ENCODE peak calls at places on chromosomes 2 and 18, in six cellular contexts. One of them, this sample, is unnamed.

GRCh38 chr2:64551851-64552250 is 27.7 kb downstream of the AFTPH start:
- DNase-seq in SK-N-SH: no peak
- DNase-seq in HCT116: no peak
- DNase-seq in Panc1: no peak
- DNase-seq in GM23338: no peak
- DNase-seq in A549: no peak
- DNase-seq in this sample: no peak

GRCh38 chr2:75548036-75548573 is 12.6 kb downstream of the EVA1A start:
- DNase-seq in Panc1: no peak
- DNase-seq in HCT116: no peak
- DNase-seq in SK-N-SH: no peak
- DNase-seq in GM23338: no peak
- DNase-seq in A549: no peak
- DNase-seq in this sample: no peak

GRCh38 chr2:158499383-158499782 is 42.6 kb downstream of the PKP4 start:
- DNase-seq in GM23338: no peak
- DNase-seq in SK-N-SH: peak; percentile 48
- DNase-seq in Panc1: no peak
- DNase-seq in HCT116: no peak
- DNase-seq in A549: no peak
- DNase-seq in this sample: no peak

GRCh38 chr2:43136862-43137261 is 89.5 kb downstream of the ZFP36L2 start:
- DNase-seq in A549: no peak
- DNase-seq in Panc1: no peak
- DNase-seq in HCT116: no peak
- DNase-seq in GM23338: no peak
- DNase-seq in SK-N-SH: peak; percentile 32
- DNase-seq in this sample: no peak

GRCh38 chr2:188786368-188786781 is 187.8 kb upstream of the COL3A1 start:
- DNase-seq in GM23338: no peak
- DNase-seq in Panc1: no peak
- DNase-seq in A549: peak; percentile 40
- DNase-seq in HCT116: peak; percentile 12
- DNase-seq in SK-N-SH: no peak
- DNase-seq in this sample: no peak

GRCh38 chr2:106931742-106932335 is 45.9 kb upstream of the ST6GAL2 start:
- DNase-seq in GM23338: no peak
- DNase-seq in SK-N-SH: no peak
- DNase-seq in Panc1: no peak
- DNase-seq in A549: no peak
- DNase-seq in HCT116: no peak
- DNase-seq in this sample: no peak

GRCh38 chr18:45335644-45336043 is 279.6 kb upstream of the SLC14A2 start:
- DNase-seq in A549: no peak
- DNase-seq in GM23338: no peak
- DNase-seq in HCT116: no peak
- DNase-seq in Panc1: no peak
- DNase-seq in SK-N-SH: no peak
- DNase-seq in this sample: no peak

GRCh38 chr18:39453882-39454281 is 1888.3 kb upstream of the CELF4 start:
- DNase-seq in HCT116: no peak
- DNase-seq in Panc1: no peak
- DNase-seq in A549: no peak
- DNase-seq in SK-N-SH: no peak
- DNase-seq in GM23338: no peak
- DNase-seq in this sample: no peak

GRCh38 chr2:182972548-182972942 is 65.7 kb downstream of the NCKAP1 start:
- DNase-seq in SK-N-SH: no peak
- DNase-seq in HCT116: no peak
- DNase-seq in Panc1: no peak
- DNase-seq in A549: no peak
- DNase-seq in GM23338: no peak
- DNase-seq in this sample: no peak

GRCh38 chr2:123870877-123871276 is 154.2 kb upstream of the CNTNAP5 start:
- DNase-seq in A549: no peak
- DNase-seq in HCT116: no peak
- DNase-seq in Panc1: no peak
- DNase-seq in GM23338: peak; percentile 7
- DNase-seq in SK-N-SH: no peak
- DNase-seq in this sample: no peak

GRCh38 chr2:210553371-210553770 is 3.0 kb upstream of the CPS1 start:
- DNase-seq in A549: peak; percentile 15
- DNase-seq in GM23338: no peak
- DNase-seq in SK-N-SH: no peak
- DNase-seq in HCT116: no peak
- DNase-seq in Panc1: no peak
- DNase-seq in this sample: no peak

GRCh38 chr18:75341267-75341666 is 86.2 kb downstream of the SMIM21 start:
- DNase-seq in SK-N-SH: no peak
- DNase-seq in Panc1: no peak
- DNase-seq in A549: no peak
- DNase-seq in GM23338: no peak
- DNase-seq in HCT116: no peak
- DNase-seq in this sample: no peak

GRCh38 chr18:50051288-50051687 is 143.7 kb downstream of the MYO5B start:
- DNase-seq in HCT116: no peak
- DNase-seq in SK-N-SH: no peak
- DNase-seq in GM23338: peak; percentile 49
- DNase-seq in A549: peak; percentile 13
- DNase-seq in Panc1: no peak
- DNase-seq in this sample: no peak

GRCh38 chr18:43934322-43935050 is 657.2 kb upstream of the SYT4 start:
- DNase-seq in HCT116: no peak
- DNase-seq in A549: no peak
- DNase-seq in GM23338: no peak
- DNase-seq in SK-N-SH: no peak
- DNase-seq in Panc1: no peak
- DNase-seq in this sample: no peak

GRCh38 chr2:157725856-157726255 is 97.2 kb upstream of the ACVR1C start:
- DNase-seq in Panc1: no peak
- DNase-seq in SK-N-SH: no peak
- DNase-seq in GM23338: no peak
- DNase-seq in HCT116: no peak
- DNase-seq in A549: no peak
- DNase-seq in this sample: no peak

GRCh38 chr2:141810148-141810547 is 320.7 kb downstream of the LRP1B start:
- DNase-seq in HCT116: no peak
- DNase-seq in SK-N-SH: no peak
- DNase-seq in GM23338: no peak
- DNase-seq in Panc1: no peak
- DNase-seq in A549: no peak
- DNase-seq in this sample: no peak

GRCh38 chr2:233261819-233262555 is 10.5 kb downstream of the ATG16L1 start:
- DNase-seq in SK-N-SH: no peak
- DNase-seq in A549: no peak
- DNase-seq in Panc1: no peak
- DNase-seq in GM23338: no peak
- DNase-seq in HCT116: no peak
- DNase-seq in this sample: no peak

GRCh38 chr2:181742908-181743722 is 62.8 kb upstream of the NEUROD1 start:
- DNase-seq in HCT116: peak; percentile 68
- DNase-seq in GM23338: peak; percentile 60
- DNase-seq in A549: peak; percentile 65
- DNase-seq in SK-N-SH: peak; percentile 35
- DNase-seq in Panc1: peak; percentile 47
- DNase-seq in this sample: peak; percentile 5

GRCh38 chr2:238596571-238597551 is 170.1 kb downstream of the ASB1 start:
- DNase-seq in A549: peak; percentile 95
- DNase-seq in GM23338: no peak
- DNase-seq in SK-N-SH: no peak
- DNase-seq in Panc1: peak; percentile 68
- DNase-seq in HCT116: peak; percentile 89
- DNase-seq in this sample: no peak

GRCh38 chr2:187988348-187988747 is 303.3 kb upstream of the GULP1 start:
- DNase-seq in A549: no peak
- DNase-seq in HCT116: no peak
- DNase-seq in GM23338: peak; percentile 64
- DNase-seq in Panc1: no peak
- DNase-seq in SK-N-SH: no peak
- DNase-seq in this sample: no peak

GRCh38 chr2:182167882-182168281 is 182.2 kb downstream of the PPP1R1C start:
- DNase-seq in Panc1: no peak
- DNase-seq in GM23338: no peak
- DNase-seq in SK-N-SH: no peak
- DNase-seq in A549: no peak
- DNase-seq in HCT116: no peak
- DNase-seq in this sample: no peak

GRCh38 chr2:79960035-79960725 is 344.4 kb downstream of the LRRTM1 start:
- DNase-seq in SK-N-SH: no peak
- DNase-seq in HCT116: no peak
- DNase-seq in Panc1: no peak
- DNase-seq in A549: no peak
- DNase-seq in GM23338: no peak
- DNase-seq in this sample: no peak

GRCh38 chr2:203685789-203686433 is 20.5 kb upstream of the CD28 start:
- DNase-seq in Panc1: no peak
- DNase-seq in A549: no peak
- DNase-seq in SK-N-SH: no peak
- DNase-seq in HCT116: no peak
- DNase-seq in GM23338: no peak
- DNase-seq in this sample: no peak

GRCh38 chr2:55902429-55902828 is 21.2 kb downstream of the EFEMP1 start:
- DNase-seq in SK-N-SH: no peak
- DNase-seq in A549: no peak
- DNase-seq in HCT116: no peak
- DNase-seq in Panc1: no peak
- DNase-seq in GM23338: no peak
- DNase-seq in this sample: no peak

GRCh38 chr2:197261808-197262226 is 48.8 kb downstream of the ANKRD44 start:
- DNase-seq in GM23338: no peak
- DNase-seq in SK-N-SH: peak; percentile 52
- DNase-seq in Panc1: no peak
- DNase-seq in A549: no peak
- DNase-seq in HCT116: no peak
- DNase-seq in this sample: no peak

GRCh38 chr2:238338710-238339394 is 18.5 kb downstream of the TRAF3IP1 start:
- DNase-seq in GM23338: peak; percentile 56
- DNase-seq in SK-N-SH: no peak
- DNase-seq in Panc1: no peak
- DNase-seq in HCT116: no peak
- DNase-seq in A549: no peak
- DNase-seq in this sample: no peak

DNA sequence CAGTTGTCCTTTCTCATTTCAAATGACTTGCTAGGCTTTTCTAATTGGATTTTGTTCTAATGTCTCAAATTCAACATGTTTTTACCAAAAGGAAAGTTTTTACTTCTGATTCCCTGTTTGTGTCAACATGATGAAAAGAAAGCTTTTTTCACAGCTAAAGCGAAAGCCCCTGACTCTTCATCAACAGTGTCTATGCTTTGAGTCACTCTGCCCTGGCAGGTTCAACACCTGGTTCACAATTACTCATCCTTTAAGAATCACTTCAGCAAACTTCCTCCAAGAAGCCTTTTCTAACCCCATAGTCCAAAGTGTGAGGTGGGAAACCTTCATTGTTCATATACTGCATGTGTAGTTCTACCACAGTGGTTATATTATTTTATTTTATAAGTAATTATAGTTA is 7.6 kb upstream of the DSG2 start:
- DNase-seq in A549: peak; percentile 39
- DNase-seq in Panc1: no peak
- DNase-seq in HCT116: no peak
- DNase-seq in SK-N-SH: no peak
- DNase-seq in GM23338: no peak
- DNase-seq in this sample: no peak
- TF ChIP-seq REST in A549: no peak
- TF ChIP-seq REST in Panc1: no peak
- TF ChIP-seq REST in HCT116: no peak
- TF ChIP-seq REST in SK-N-SH: no peak
- TF ChIP-seq REST in GM23338: no peak
- TF ChIP-seq REST in this sample: no peak

GRCh38 chr2:133523406-133523805 is 44.9 kb downstream of the NCKAP5 start:
- DNase-seq in GM23338: peak; percentile 30
- DNase-seq in SK-N-SH: no peak
- DNase-seq in HCT116: no peak
- DNase-seq in A549: no peak
- DNase-seq in Panc1: no peak
- DNase-seq in this sample: no peak

GRCh38 chr2:133521146-133521745 is 47.0 kb downstream of the NCKAP5 start:
- DNase-seq in Panc1: no peak
- DNase-seq in HCT116: no peak
- DNase-seq in GM23338: no peak
- DNase-seq in A549: no peak
- DNase-seq in SK-N-SH: no peak
- DNase-seq in this sample: no peak

GRCh38 chr2:133516405-133517028 is 51.7 kb downstream of the NCKAP5 start:
- DNase-seq in Panc1: no peak
- DNase-seq in HCT116: no peak
- DNase-seq in A549: no peak
- DNase-seq in GM23338: no peak
- DNase-seq in SK-N-SH: no peak
- DNase-seq in this sample: no peak

GRCh38 chr2:133522204-133522603 is 46.1 kb downstream of the NCKAP5 start:
- DNase-seq in SK-N-SH: no peak
- DNase-seq in HCT116: no peak
- DNase-seq in GM23338: no peak
- DNase-seq in A549: no peak
- DNase-seq in Panc1: no peak
- DNase-seq in this sample: no peak

GRCh38 chr2:133518646-133519344 is 49.5 kb downstream of the NCKAP5 start:
- DNase-seq in GM23338: no peak
- DNase-seq in A549: no peak
- DNase-seq in Panc1: no peak
- DNase-seq in SK-N-SH: no peak
- DNase-seq in HCT116: no peak
- DNase-seq in this sample: no peak
- TF ChIP-seq REST in GM23338: no peak
- TF ChIP-seq REST in A549: peak; percentile 43
- TF ChIP-seq REST in Panc1: no peak
- TF ChIP-seq REST in SK-N-SH: no peak
- TF ChIP-seq REST in HCT116: no peak
- TF ChIP-seq REST in this sample: no peak

GRCh38 chr2:209146682-209147320 is 277.0 kb upstream of the MAP2 start:
- DNase-seq in A549: no peak
- DNase-seq in SK-N-SH: no peak
- DNase-seq in HCT116: no peak
- DNase-seq in Panc1: no peak
- DNase-seq in GM23338: no peak
- DNase-seq in this sample: no peak
- TF ChIP-seq REST in A549: no peak
- TF ChIP-seq REST in SK-N-SH: no peak
- TF ChIP-seq REST in HCT116: no peak
- TF ChIP-seq REST in Panc1: no peak
- TF ChIP-seq REST in GM23338: no peak
- TF ChIP-seq REST in this sample: no peak

GRCh38 chr2:96464061-96464460 is 41.1 kb downstream of the NEURL3 start:
- DNase-seq in Panc1: no peak
- DNase-seq in HCT116: no peak
- DNase-seq in A549: no peak
- DNase-seq in SK-N-SH: no peak
- DNase-seq in GM23338: no peak
- DNase-seq in this sample: no peak
- TF ChIP-seq REST in Panc1: no peak
- TF ChIP-seq REST in HCT116: no peak
- TF ChIP-seq REST in A549: no peak
- TF ChIP-seq REST in SK-N-SH: no peak
- TF ChIP-seq REST in GM23338: no peak
- TF ChIP-seq REST in this sample: no peak